ENCODE peak calls at places on chromosomes 1 and 21, in eight cellular contexts. E, I, K, L, Y, A, M and B are unnamed samples.

GRCh38 chr1:228263636-228264035 is 55.8 kb downstream of the OBSCN start:
- DNase-seq in I (no peak), A (no peak), L (no peak), K (no peak), Y (no peak), M (no peak), E (no peak), B (no peak)

GRCh38 chr1:235513495-235514366 is 9.5 kb upstream of the B3GALNT2 start:
- DNase-seq in Y (peak), L (peak), K (no peak), M (no peak), A (peak), E (no peak), I (no peak), B (no peak)

GRCh38 chr21:40839551-40839950 is 7.4 kb downstream of the DSCAM start:
- DNase-seq in A (no peak), L (no peak), M (no peak), I (no peak), E (no peak), Y (no peak), K (no peak), B (no peak)

GRCh38 chr21:32537569-32537881 is 47.8 kb downstream of the TCP10L start:
- DNase-seq in Y (peak), A (no peak), E (no peak), M (no peak), I (no peak), L (no peak), K (no peak), B (no peak)

GRCh38 chr1:38915352-38915948 is 26.2 kb downstream of the RHBDL2 start:
- DNase-seq in I (no peak), A (no peak), E (no peak), L (no peak), M (no peak), K (no peak), Y (no peak), B (no peak)

GRCh38 chr1:245825128-245825901 is 670.5 kb downstream of the KIF26B start:
- DNase-seq in A (peak), I (no peak), Y (no peak), L (no peak), M (no peak), E (no peak), K (no peak), B (peak)

GRCh38 chr1:4553761-4554160 is 100.6 kb upstream of the AJAP1 start:
- DNase-seq in K (no peak), A (no peak), L (no peak), I (no peak), M (no peak), Y (no peak), E (no peak), B (no peak)

GRCh38 chr1:113978863-113979702 is at the start of gene OLFML3:
- DNase-seq in K (peak), M (peak), I (no peak), E (peak), L (peak), A (peak), Y (peak), B (peak)

GRCh38 chr1:206753141-206753540 is 17.4 kb upstream of the IL19 start:
- DNase-seq in Y (no peak), E (no peak), I (no peak), L (peak), M (no peak), A (no peak), K (no peak), B (no peak)

GRCh38 chr1:88291902-88292301 is 392.2 kb upstream of the PKN2 start:
- DNase-seq in M (no peak), A (no peak), K (no peak), L (no peak), E (no peak), I (no peak), Y (no peak), B (no peak)

GRCh38 chr1:88293791-88294190 is 390.3 kb upstream of the PKN2 start:
- DNase-seq in L (no peak), I (no peak), Y (no peak), A (no peak), K (no peak), E (no peak), M (no peak), B (no peak)

GRCh38 chr1:88300864-88301263 is 383.2 kb upstream of the PKN2 start:
- DNase-seq in K (no peak), L (no peak), E (no peak), I (no peak), Y (no peak), A (no peak), M (no peak), B (no peak)

DNA sequence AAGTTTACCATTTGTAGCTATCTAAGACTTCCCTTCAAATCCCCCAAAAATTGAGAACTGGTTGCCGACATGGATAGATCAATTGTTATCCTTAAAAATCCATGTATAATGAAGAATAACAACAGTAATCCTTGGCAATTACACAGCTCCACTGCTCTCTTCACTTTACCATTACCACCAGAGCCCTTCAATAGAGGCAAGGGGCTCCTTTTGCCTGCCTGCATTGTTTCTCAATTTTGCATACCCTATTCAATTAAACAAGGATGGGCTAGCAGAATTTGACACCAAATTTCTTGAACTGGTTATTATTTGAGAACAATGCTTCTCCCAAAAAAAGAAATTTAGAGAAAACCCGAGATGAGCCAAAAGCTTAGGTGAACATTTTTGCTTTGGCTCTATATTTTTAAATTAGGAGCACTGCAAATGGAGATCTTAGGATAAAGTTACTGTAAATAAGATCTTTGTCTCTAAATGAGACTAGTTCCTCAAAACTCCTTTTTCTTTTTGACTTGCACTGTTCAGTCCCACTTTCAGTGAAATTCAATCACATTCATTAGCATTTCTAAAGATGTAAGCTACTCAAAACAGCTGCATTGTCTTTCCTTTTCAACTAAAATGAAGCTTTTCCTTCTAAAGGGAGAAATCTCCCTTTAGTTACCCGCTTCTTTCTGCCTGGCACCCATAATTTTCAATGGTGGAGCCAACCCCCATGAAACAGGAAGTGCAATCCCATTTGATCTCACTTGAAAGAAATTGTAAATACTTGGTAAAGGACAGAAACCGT is 387.7 kb upstream of the PKN2 start:
- DNase-seq in K (no peak), A (no peak), I (no peak), M (no peak), Y (no peak), L (no peak), E (no peak), B (no peak)
- H3K4me3 ChIP-seq in K (no peak), A (no peak), I (no peak), M (no peak), Y (no peak), L (no peak), E (no peak), B (no peak)

DNA sequence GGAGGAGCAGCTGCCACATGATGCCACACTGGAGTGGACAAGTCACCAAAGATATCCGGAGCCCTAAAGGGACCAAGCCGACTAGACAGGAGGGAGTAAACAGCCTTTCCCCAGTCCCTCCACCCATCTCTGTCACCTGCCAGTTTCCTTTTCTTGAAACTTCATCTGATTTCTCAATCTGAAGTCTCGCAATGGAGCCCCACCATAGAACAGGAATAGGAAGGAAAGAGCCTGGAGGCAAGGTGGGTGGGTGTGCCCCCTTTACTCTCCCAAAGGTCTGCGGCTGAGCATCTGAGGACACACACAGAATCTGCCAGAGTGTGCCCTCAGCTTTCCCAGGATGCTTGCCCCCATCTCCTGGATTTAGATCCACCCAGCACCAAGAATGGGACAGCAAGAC is at the start of gene FCGR3B:
- DNase-seq in E (no peak), I (no peak), A (no peak), L (no peak), K (no peak), M (no peak), Y (no peak), B (no peak)
- H3K4me3 ChIP-seq in E (no peak), I (no peak), A (no peak), L (no peak), K (no peak), M (no peak), Y (no peak), B (no peak)

GRCh38 chr1:184953600-184954219 is 20.6 kb downstream of the NIBAN1 start:
- DNase-seq in Y (no peak), I (no peak), K (no peak), E (no peak), L (peak), M (no peak), A (peak), B (peak)
- H3K4me3 ChIP-seq in Y (no peak), I (no peak), K (no peak), E (no peak), L (no peak), M (no peak), A (no peak), B (no peak)

GRCh38 chr1:200040516-200041138 is 13.1 kb downstream of the NR5A2 start:
- DNase-seq in I (no peak), K (no peak), Y (peak), M (no peak), E (no peak), A (peak), L (no peak), B (no peak)

GRCh38 chr1:200043330-200043668 is 15.8 kb downstream of the NR5A2 start:
- DNase-seq in M (no peak), K (no peak), L (no peak), I (no peak), E (no peak), A (no peak), Y (no peak), B (no peak)

GRCh38 chr1:200042437-200043329 is 15.2 kb downstream of the NR5A2 start:
- DNase-seq in K (no peak), I (no peak), A (no peak), M (peak), Y (peak), E (no peak), L (peak), B (no peak)

GRCh38 chr1:200041337-200042118 is 14.0 kb downstream of the NR5A2 start:
- DNase-seq in Y (no peak), I (no peak), L (no peak), A (no peak), K (no peak), M (no peak), E (no peak), B (no peak)

GRCh38 chr1:200042119-200042436 is 14.6 kb downstream of the NR5A2 start:
- DNase-seq in L (no peak), A (no peak), M (no peak), I (no peak), K (no peak), E (no peak), Y (no peak), B (no peak)
- H3K4me3 ChIP-seq in L (no peak), A (peak), M (peak), I (no peak), K (no peak), E (peak), Y (peak), B (no peak)

GRCh38 chr1:239735081-239735480 is 348.7 kb downstream of the CHRM3 start:
- DNase-seq in E (no peak), I (no peak), M (no peak), L (no peak), A (no peak), Y (no peak), K (no peak), B (no peak)

GRCh38 chr1:239733995-239734394 is 347.6 kb downstream of the CHRM3 start:
- DNase-seq in K (no peak), I (no peak), L (no peak), E (no peak), Y (no peak), M (no peak), A (no peak), B (no peak)

GRCh38 chr1:239732770-239733169 is 346.4 kb downstream of the CHRM3 start:
- DNase-seq in A (no peak), E (no peak), M (no peak), L (no peak), I (no peak), K (no peak), Y (no peak), B (no peak)

GRCh38 chr1:239730378-239730777 is 344.0 kb downstream of the CHRM3 start:
- DNase-seq in E (no peak), I (no peak), L (no peak), A (no peak), M (no peak), K (no peak), Y (no peak), B (no peak)

DNA sequence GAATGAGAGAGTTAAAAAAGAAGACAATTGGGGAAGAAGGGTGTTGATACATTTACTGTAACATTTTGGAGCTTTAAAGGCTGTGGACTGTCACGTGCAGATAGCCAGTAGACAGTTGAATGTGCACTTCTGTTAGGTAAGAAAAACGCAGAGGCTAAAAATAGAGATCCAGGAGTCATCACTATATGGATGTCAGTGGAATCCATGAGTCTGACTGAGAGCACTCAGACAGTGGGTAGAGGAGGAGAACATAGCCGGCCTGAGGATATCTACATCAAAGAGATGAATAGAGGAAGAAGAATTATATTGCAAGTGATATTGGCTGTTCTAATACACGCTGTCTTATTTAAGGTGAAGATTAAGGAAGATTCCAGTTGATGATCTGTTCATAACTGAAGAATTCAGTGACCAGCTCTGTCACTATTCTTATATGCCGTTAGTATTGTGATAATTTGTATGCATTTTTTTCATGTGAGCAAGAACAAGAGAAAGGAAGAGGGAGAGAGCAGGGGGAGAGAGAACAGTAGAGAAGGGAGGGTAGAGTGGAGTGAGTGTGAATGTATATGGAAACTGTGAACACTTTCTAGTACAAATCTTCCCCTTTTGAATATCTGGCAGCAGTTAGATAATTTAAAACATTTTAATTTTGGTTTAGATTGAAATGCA is 344.8 kb downstream of the CHRM3 start:
- DNase-seq in E (no peak), K (no peak), I (no peak), M (no peak), Y (no peak), L (no peak), A (no peak), B (no peak)
- H3K4me3 ChIP-seq in E (no peak), K (no peak), I (no peak), M (no peak), Y (no peak), L (no peak), A (no peak), B (no peak)